ENCODE peak calls at places on chromosomes 12 and 14, in four cellular contexts. Y is activated CD8-positive, alpha-beta memory T cell treated with anti-CD3 and anti-CD28 coated beads for 24 hours; V is CD8-positive, alpha-beta memory T cell; O is Peyer's patch. Z is an unnamed sample.
A peak's percentile ranks its signal among the peaks of the same experiment; 100 is the strongest.

GRCh38 chr12:69421548-69421947 is 48.6 kb upstream of the FRS2 start:
- DNase-seq in V (no peak), O (no peak), Y (no peak), Z (no peak)

GRCh38 chr14:103576371-103577024 is 13.7 kb downstream of the COA8 start:
- DNase-seq in O (peak; percentile 91), Y (no peak), V (no peak), Z (peak; percentile 11)

GRCh38 chr14:102655154-102655553 is 62.7 kb downstream of the RCOR1 start:
- DNase-seq in Y (no peak), V (no peak), O (no peak), Z (no peak)

GRCh38 chr14:104687601-104688504 is 1.6 kb upstream of the INF2 start:
- DNase-seq in Y (no peak), V (no peak), O (peak; percentile 96), Z (no peak)

GRCh38 chr12:113221997-113222729 is 899 bp downstream of the TPCN1 start:
- DNase-seq in Y (no peak), O (no peak), V (no peak), Z (no peak)

GRCh38 chr14:70995671-70996070 is 88.4 kb downstream of the PCNX1 start:
- DNase-seq in Y (no peak), O (peak; percentile 76), V (no peak), Z (no peak)

GRCh38 chr12:77485961-77486579 is 344.6 kb upstream of the NAV3 start:
- DNase-seq in Y (no peak), V (no peak), O (no peak), Z (no peak)

GRCh38 chr12:685388-685787 is 22.1 kb upstream of the NINJ2 start:
- DNase-seq in O (no peak), V (peak; percentile 94), Y (peak; percentile 82), Z (no peak)

GRCh38 chr14:89702151-89702936 is 252.2 kb downstream of the EFCAB11 start:
- DNase-seq in O (no peak), Y (peak; percentile 73), V (no peak), Z (no peak)

GRCh38 chr12:30462249-30462648 is 233.4 kb downstream of the IPO8 start:
- DNase-seq in V (no peak), Y (no peak), O (no peak), Z (no peak)

GRCh38 chr12:10771132-10771733 is 31.2 kb downstream of the TAS2R7 start:
- DNase-seq in Y (no peak), O (no peak), V (peak; percentile 35), Z (peak; percentile 2)

GRCh38 chr14:74975059-74975810 is 19.8 kb upstream of the PGF start:
- DNase-seq in Y (no peak), O (no peak), V (no peak), Z (no peak)